ENCODE peak calls at places on chromosome 16, in six cellular contexts. W is AG04449, K is A549, N is AG10803, F is H9, S is IMR-90. P is an unnamed sample.

GRCh38 chr16:2250652-2251280 is 621 bp downstream of the ECI1 start:
- DNase-seq in S (no peak), F (no peak), N (peak), K (no peak), W (no peak), P (no peak)

GRCh38 chr16:27221576-27222498 is 18.5 kb downstream of the KDM8 start:
- DNase-seq in N (peak), K (no peak), S (peak), W (no peak), F (no peak), P (no peak)

GRCh38 chr16:15484662-15485061 is 50.3 kb downstream of the BMERB1 start:
- DNase-seq in N (peak), F (no peak), S (peak), K (no peak), W (no peak), P (no peak)

GRCh38 chr16:61871837-61872777 is 164.1 kb downstream of the CDH8 start:
- DNase-seq in S (no peak), F (peak), W (no peak), N (no peak), K (no peak), P (no peak)

GRCh38 chr16:52557236-52557635 is 10.3 kb upstream of the TOX3 start:
- DNase-seq in W (no peak), K (no peak), N (no peak), S (no peak), F (no peak), P (no peak)

GRCh38 chr16:76265434-76266045 is 11.7 kb upstream of the CNTNAP4 start:
- DNase-seq in K (peak), W (no peak), F (peak), S (peak), N (no peak), P (no peak)

GRCh38 chr16:27538508-27538907 is 11.2 kb downstream of the GTF3C1 start:
- DNase-seq in S (no peak), F (no peak), W (no peak), N (no peak), K (no peak), P (no peak)

GRCh38 chr16:14286381-14287230 is 215.5 kb downstream of the MRTFB start:
- DNase-seq in S (no peak), W (no peak), F (peak), N (no peak), K (no peak), P (no peak)

GRCh38 chr16:1800703-1801102 is 7.2 kb upstream of the IGFALS start:
- DNase-seq in W (no peak), N (peak), S (no peak), F (no peak), K (no peak), P (no peak)

GRCh38 chr16:19718624-19718965 is 524 bp downstream of the IQCK start:
- DNase-seq in N (no peak), W (no peak), K (peak), S (peak), F (no peak), P (no peak)

GRCh38 chr16:24771779-24772157 is 42.3 kb downstream of the TNRC6A start:
- DNase-seq in N (no peak), S (peak), F (no peak), K (no peak), W (no peak), P (no peak)

GRCh38 chr16:28514246-28514645 is 7.6 kb upstream of the IL27 start:
- DNase-seq in N (no peak), K (no peak), F (no peak), W (no peak), S (no peak), P (no peak)

GRCh38 chr16:11871193-11871592 is 19.9 kb upstream of the RSL1D1 start:
- DNase-seq in S (peak), K (no peak), F (peak), N (peak), W (no peak), P (no peak)

GRCh38 chr16:86572041-86572521 is 5.5 kb downstream of the FOXC2 start:
- DNase-seq in S (no peak), K (no peak), F (peak), W (no peak), N (no peak), P (no peak)

GRCh38 chr16:49755291-49755611 is 100.7 kb downstream of the ZNF423 start:
- DNase-seq in S (peak), F (no peak), K (peak), W (no peak), N (peak), P (no peak)

GRCh38 chr16:54787045-54787444 is 143.6 kb upstream of the IRX5 start:
- DNase-seq in W (no peak), K (no peak), F (no peak), N (no peak), S (no peak), P (no peak)

GRCh38 chr16:1331712-1332617 is 1.5 kb upstream of the BAIAP3 start:
- DNase-seq in N (peak), F (peak), S (peak), W (no peak), K (peak), P (no peak)

GRCh38 chr16:2603165-2604015 is 65.6 kb downstream of the PDPK1 start:
- DNase-seq in N (peak), F (peak), W (peak), S (peak), K (peak), P (peak)

GRCh38 chr16:89171216-89172170 is at the start of gene CDH15:
- DNase-seq in N (peak), K (peak), F (peak), W (no peak), S (peak), P (peak)

GRCh38 chr16:74455213-74455612 is 33.9 kb upstream of the CLEC18B start:
- DNase-seq in W (no peak), F (no peak), K (no peak), N (peak), S (peak), P (no peak)

GRCh38 chr16:79217375-79218011 is 383.0 kb downstream of the MAF start:
- DNase-seq in F (no peak), W (no peak), S (no peak), K (no peak), N (no peak), P (no peak)

GRCh38 chr16:1678500-1679098 is 520 bp downstream of the JPT2 start:
- DNase-seq in K (peak), F (no peak), W (no peak), S (peak), N (peak), P (no peak)

GRCh38 chr16:78102865-78103264 is 3.4 kb downstream of the WWOX start:
- DNase-seq in N (no peak), W (no peak), S (no peak), K (no peak), F (no peak), P (no peak)

DNA sequence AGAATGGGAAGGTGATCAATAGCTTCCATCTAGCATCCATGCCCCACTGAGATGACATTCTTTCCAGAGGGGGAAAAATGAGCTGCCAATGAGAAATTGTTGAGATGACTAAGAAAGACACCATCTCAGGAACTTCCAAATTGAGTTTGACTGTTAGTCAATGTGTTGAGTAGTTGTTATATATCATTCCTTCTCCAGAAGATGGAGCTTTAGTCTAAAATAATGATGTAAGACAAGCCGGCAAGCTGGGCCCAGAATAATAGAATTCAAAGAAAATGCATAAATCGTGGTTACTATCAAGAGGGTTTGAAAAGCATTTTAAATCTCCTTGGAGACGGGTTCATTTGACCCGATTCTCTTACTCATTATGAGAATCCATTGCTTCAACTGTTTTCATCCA is 71.0 kb upstream of the ATF7IP2 start:
- DNase-seq in K (no peak), N (peak), S (no peak), W (no peak), F (no peak), P (no peak)
- TF ChIP-seq CTCF in K (peak), N (no peak), S (no peak), W (no peak), F (no peak), P (peak)

GRCh38 chr16:85566502-85567100 is 46.5 kb upstream of the GSE1 start:
- DNase-seq in S (no peak), N (no peak), F (peak), K (no peak), W (no peak), P (no peak)
- TF ChIP-seq CTCF in S (no peak), N (no peak), F (peak), K (no peak), W (no peak), P (no peak)

GRCh38 chr16:68350951-68351350 is 40.1 kb downstream of the PRMT7 start:
- DNase-seq in K (no peak), F (no peak), W (no peak), N (no peak), S (no peak), P (no peak)
- TF ChIP-seq CTCF in K (no peak), F (no peak), W (no peak), N (no peak), S (no peak), P (no peak)

DNA sequence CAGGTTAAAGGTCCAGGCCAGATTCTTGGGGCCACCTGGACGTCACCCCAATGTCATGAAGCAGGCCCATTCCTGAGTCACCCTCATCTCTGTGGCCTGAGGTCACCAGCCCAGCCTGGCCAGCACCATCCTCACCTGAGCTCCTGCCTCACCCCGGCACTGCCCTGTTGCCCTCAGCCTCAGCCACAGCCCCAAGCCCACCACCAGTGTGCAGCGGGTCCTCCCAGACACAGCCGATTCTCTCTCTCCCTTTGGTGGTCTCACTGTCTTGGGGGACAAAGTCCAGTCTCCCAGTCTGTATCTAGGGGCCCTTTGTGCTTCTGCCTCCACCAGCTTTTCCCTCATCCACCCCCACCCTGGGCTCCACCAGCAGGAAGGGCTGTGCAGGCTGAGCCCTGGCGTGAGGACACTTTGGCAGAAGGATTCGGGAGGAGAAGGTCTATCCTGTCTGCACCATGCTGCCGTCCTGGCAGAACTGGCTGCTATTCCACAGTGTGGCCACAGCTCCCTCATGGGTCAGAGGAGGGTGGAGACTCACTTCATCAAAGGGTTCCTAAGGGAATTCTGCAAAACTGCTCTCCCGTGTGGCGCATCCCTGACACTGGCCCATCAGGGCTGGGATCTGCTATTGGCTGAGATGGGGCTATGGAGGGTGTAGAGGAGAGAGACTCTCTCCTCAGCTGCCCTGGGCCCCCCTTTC is 64.3 kb downstream of the PRMT7 start:
- DNase-seq in K (no peak), N (no peak), S (no peak), W (no peak), F (no peak), P (no peak)
- TF ChIP-seq CTCF in K (no peak), N (no peak), S (no peak), W (no peak), F (no peak), P (no peak)

GRCh38 chr16:57374067-57374534 is 1.8 kb downstream of the CX3CL1 start:
- DNase-seq in F (no peak), K (no peak), W (no peak), N (no peak), S (peak), P (peak)

GRCh38 chr16:57376313-57376818 is 4.1 kb downstream of the CX3CL1 start:
- DNase-seq in F (no peak), K (no peak), S (no peak), N (no peak), W (no peak), P (no peak)

GRCh38 chr16:57373117-57373947 is 1.0 kb downstream of the CX3CL1 start:
- DNase-seq in K (no peak), W (no peak), N (no peak), F (no peak), S (no peak), P (no peak)

GRCh38 chr16:57371494-57372371 is 557 bp upstream of the CX3CL1 start:
- DNase-seq in K (no peak), F (no peak), N (no peak), S (no peak), W (no peak), P (no peak)

GRCh38 chr16:57372372-57373116 is at the start of gene CX3CL1:
- DNase-seq in F (peak), S (peak), W (no peak), N (peak), K (no peak), P (peak)
- TF ChIP-seq CTCF in F (peak), S (no peak), W (no peak), N (no peak), K (no peak), P (no peak)

GRCh38 chr16:67844441-67844840 is 2.3 kb upstream of the NUTF2 start:
- DNase-seq in K (no peak), W (no peak), N (peak), S (peak), F (no peak), P (no peak)
- TF ChIP-seq CTCF in K (no peak), W (peak), N (peak), S (no peak), F (peak), P (no peak)

DNA sequence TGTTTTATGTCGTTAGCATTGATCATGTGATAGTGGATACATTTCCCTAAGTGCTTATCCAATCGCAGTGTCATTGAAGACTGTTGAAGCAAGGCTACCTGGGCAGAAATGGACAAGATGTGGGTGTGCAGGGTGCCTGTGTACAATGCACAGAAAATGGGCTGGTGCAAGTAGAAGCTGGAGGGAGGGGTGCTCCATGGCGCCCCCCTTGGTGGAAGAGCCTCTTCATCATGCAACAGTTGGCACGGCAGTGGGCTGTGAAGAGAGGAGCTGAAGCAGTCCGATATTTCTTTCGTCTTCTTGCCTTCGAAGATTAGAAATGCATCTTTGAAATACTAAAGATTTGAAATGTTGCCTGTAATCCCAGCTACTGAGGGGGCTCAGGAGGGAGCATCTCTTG is 100.5 kb downstream of the PLCG2 start:
- DNase-seq in N (no peak), K (no peak), W (no peak), S (no peak), F (no peak), P (no peak)
- TF ChIP-seq CTCF in N (no peak), K (no peak), W (no peak), S (no peak), F (peak), P (no peak)

DNA sequence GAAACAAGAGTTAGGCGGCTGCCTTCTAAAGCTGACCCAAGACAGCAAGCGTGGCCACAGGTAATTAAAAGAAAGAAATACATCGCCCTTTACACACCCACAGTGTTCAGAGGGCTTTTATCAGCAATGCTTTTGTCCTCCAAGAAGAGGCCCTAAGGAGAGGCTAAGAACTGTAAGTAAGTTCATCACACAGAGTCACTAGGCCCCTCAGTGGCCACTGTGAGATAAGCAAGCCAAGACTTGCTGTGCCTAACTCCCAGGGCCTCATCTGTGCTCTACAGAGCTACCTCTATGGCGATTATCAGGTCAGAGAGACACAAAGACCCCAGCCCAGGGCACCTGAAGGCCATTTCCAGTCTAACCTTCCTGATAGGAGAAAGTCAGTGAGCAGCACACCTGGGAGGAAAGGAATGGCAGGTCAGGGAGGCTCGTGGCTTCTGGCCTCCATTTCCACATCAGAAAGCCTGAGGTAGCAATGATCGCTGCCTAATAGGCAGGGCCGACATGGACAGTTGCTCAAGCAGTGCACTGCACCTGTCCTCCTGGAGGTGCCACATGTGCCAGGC is 545.2 kb upstream of the CDH11 start:
- DNase-seq in S (peak), K (no peak), W (peak), F (peak), N (peak), P (no peak)
- TF ChIP-seq CTCF in S (no peak), K (no peak), W (peak), F (peak), N (peak), P (no peak)

GRCh38 chr16:30428055-30428454 is 1.8 kb downstream of the DCTPP1 start:
- DNase-seq in K (no peak), F (no peak), W (no peak), S (no peak), N (no peak), P (no peak)

GRCh38 chr16:30434852-30435251 is 5.0 kb upstream of the DCTPP1 start:
- DNase-seq in W (no peak), S (no peak), N (no peak), F (no peak), K (no peak), P (no peak)

GRCh38 chr16:30429418-30429677 is 482 bp downstream of the DCTPP1 start:
- DNase-seq in S (no peak), F (no peak), W (no peak), N (no peak), K (no peak), P (no peak)

GRCh38 chr16:30429678-30430427 is at the start of gene DCTPP1:
- DNase-seq in K (peak), S (peak), N (peak), F (peak), W (peak), P (peak)

DNA sequence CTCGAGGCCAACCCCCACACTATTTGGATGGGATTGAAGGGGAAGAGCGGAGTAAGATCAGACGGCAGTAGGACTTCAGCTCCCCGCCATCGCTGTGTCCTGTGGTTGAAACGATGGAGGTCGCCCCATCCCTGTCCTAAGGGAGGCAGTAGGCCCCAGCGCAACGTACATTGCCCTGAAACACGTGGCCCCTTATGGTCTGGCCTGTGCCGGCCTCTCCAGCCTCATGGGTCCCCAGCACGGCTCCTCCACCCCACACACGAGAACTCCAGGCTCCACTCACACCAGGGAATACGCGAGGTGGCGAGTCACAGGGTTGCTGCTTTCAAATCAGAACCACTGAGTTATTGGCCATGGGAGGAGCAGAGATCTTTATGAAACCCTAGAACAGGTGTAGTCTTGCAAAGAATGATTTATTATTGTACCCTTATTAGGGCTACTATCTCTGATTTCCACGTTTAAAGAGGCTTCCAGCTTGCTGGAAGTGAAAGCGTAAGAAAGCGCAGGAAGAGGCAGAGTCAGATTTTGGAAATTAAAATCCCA is 669 bp upstream of the DCTPP1 start:
- DNase-seq in W (no peak), K (peak), F (no peak), N (no peak), S (no peak), P (peak)
- TF ChIP-seq CTCF in W (no peak), K (no peak), F (peak), N (no peak), S (no peak), P (no peak)

P was measured in dorsolateral prefrontal cortex.